ENCODE peak calls at places on chromosomes 11 and 22, in ten cellular contexts. Z is ovary, I is SK-N-SH, O is body of pancreas, H is thyroid gland, P is fibroblast of lung, R is dorsolateral prefrontal cortex, Y is right atrium auricular region, W is right lobe of liver, U is AG04450. F is an unnamed sample.

GRCh38 chr11:106961518-106961917 is 56.8 kb downstream of the GUCY1A2 start:
- DNase-seq in Y (no peak), Z (no peak), W (no peak), R (no peak), P (peak), I (no peak), H (no peak), O (no peak), U (peak), F (no peak)

GRCh38 chr11:43989162-43989961 is 46.9 kb downstream of the C11orf96 start:
- DNase-seq in P (no peak), Y (no peak), W (peak), R (no peak), Z (peak), O (peak), I (peak), H (peak), U (no peak), F (peak)

GRCh38 chr22:27792452-27793165 is 8.9 kb downstream of the MN1 start:
- DNase-seq in U (no peak), H (no peak), Z (no peak), O (no peak), P (no peak), I (no peak), Y (no peak), W (no peak), R (no peak), F (no peak)

GRCh38 chr11:61378713-61379313 is 13.6 kb upstream of the TMEM216 start:
- DNase-seq in P (peak), W (no peak), O (no peak), Y (peak), U (peak), I (no peak), R (no peak), Z (no peak), H (no peak), F (no peak)

GRCh38 chr22:35212020-35212419 is 45.3 kb upstream of the HMGXB4 start:
- DNase-seq in R (no peak), H (peak), O (peak), I (no peak), Y (no peak), U (peak), W (no peak), P (peak), Z (peak), F (no peak)

GRCh38 chr22:29712119-29712518 is 7.7 kb upstream of the CABP7 start:
- DNase-seq in I (no peak), R (no peak), O (no peak), P (no peak), W (no peak), U (no peak), Y (no peak), H (no peak), Z (no peak), F (no peak)

GRCh38 chr11:12167098-12167999 is 57.0 kb downstream of the MICAL2 start:
- DNase-seq in U (no peak), I (no peak), Y (no peak), Z (no peak), R (no peak), O (no peak), H (no peak), P (peak), W (no peak), F (no peak)

GRCh38 chr22:17916226-17916889 is 108.0 kb downstream of the MICAL3 start:
- DNase-seq in Z (no peak), R (no peak), U (no peak), Y (no peak), W (no peak), P (no peak), I (no peak), H (no peak), O (no peak), F (no peak)

GRCh38 chr11:46332568-46333128 is 14.6 kb upstream of the DGKZ start:
- DNase-seq in W (no peak), Z (no peak), H (no peak), O (no peak), P (no peak), I (peak), Y (no peak), U (no peak), R (no peak), F (no peak)

GRCh38 chr11:123580557-123581275 is 73.7 kb downstream of the SCN3B start:
- DNase-seq in O (peak), P (peak), U (no peak), W (peak), H (peak), I (peak), Y (no peak), R (peak), Z (peak), F (peak)

GRCh38 chr11:73372371-73372993 is 3.7 kb upstream of the RELT start:
- DNase-seq in H (no peak), Z (no peak), I (no peak), W (no peak), O (no peak), P (no peak), R (no peak), Y (no peak), U (no peak), F (no peak)

GRCh38 chr22:31901388-31902137 is 42.8 kb upstream of the YWHAH start:
- DNase-seq in Z (no peak), R (no peak), O (no peak), U (no peak), Y (no peak), P (no peak), I (no peak), H (no peak), W (no peak), F (no peak)

GRCh38 chr11:1734571-1735081 is 15.8 kb downstream of the IFITM10 start:
- DNase-seq in P (no peak), Y (no peak), U (no peak), W (peak), O (no peak), Z (no peak), H (no peak), I (no peak), R (no peak), F (no peak)

GRCh38 chr11:79076526-79077115 is 364.2 kb downstream of the TENM4 start:
- DNase-seq in W (peak), U (no peak), I (peak), Y (no peak), R (no peak), O (peak), H (peak), Z (no peak), P (no peak), F (peak)

GRCh38 chr11:1563697-1564534 is 8.2 kb downstream of the DUSP8 start:
- DNase-seq in U (no peak), H (no peak), P (no peak), Z (no peak), Y (no peak), I (no peak), R (no peak), W (no peak), O (no peak), F (no peak)

GRCh38 chr11:76770642-76771445 is 12.3 kb upstream of the TSKU start:
- DNase-seq in I (no peak), U (peak), H (peak), R (no peak), W (peak), P (peak), O (no peak), Y (peak), Z (peak), F (no peak)

GRCh38 chr11:6568191-6568918 is 35.1 kb downstream of the RRP8 start:
- DNase-seq in P (peak), W (peak), O (peak), Y (no peak), H (peak), U (peak), Z (peak), I (no peak), R (no peak), F (no peak)

GRCh38 chr22:29205598-29206371 is at the start of gene EMID1:
- DNase-seq in P (peak), Y (no peak), I (peak), U (no peak), Z (peak), H (peak), O (peak), R (no peak), W (no peak), F (peak)

GRCh38 chr11:130407978-130408377 is 20.4 kb downstream of the ADAMTS8 start:
- DNase-seq in H (no peak), R (no peak), Y (peak), P (peak), O (no peak), I (no peak), U (no peak), Z (no peak), W (no peak), F (no peak)

GRCh38 chr22:45994516-45995404 is 17.8 kb upstream of the WNT7B start:
- DNase-seq in I (peak), H (peak), Y (peak), R (peak), P (no peak), W (peak), Z (peak), O (peak), U (no peak), F (peak)

GRCh38 chr22:27554106-27554814 is 247.3 kb downstream of the MN1 start:
- DNase-seq in I (no peak), W (no peak), R (no peak), Y (no peak), H (no peak), P (peak), O (no peak), U (no peak), Z (peak), F (no peak)

GRCh38 chr22:37599161-37599560 is 9.5 kb upstream of the GGA1 start:
- DNase-seq in O (no peak), U (no peak), Z (no peak), W (no peak), R (no peak), Y (no peak), I (no peak), H (no peak), P (no peak), F (no peak)

GRCh38 chr11:131664811-131665210 is 294.4 kb downstream of the NTM start:
- DNase-seq in P (no peak), R (no peak), Y (no peak), H (no peak), O (no peak), U (no peak), W (no peak), Z (no peak), I (no peak), F (no peak)

GRCh38 chr11:19792510-19792909 is 79.9 kb downstream of the NAV2 start:
- DNase-seq in H (peak), P (no peak), O (no peak), U (no peak), W (no peak), Z (no peak), R (no peak), I (peak), Y (no peak), F (no peak)

GRCh38 chr11:129320485-129320884 is 55.2 kb upstream of the BARX2 start:
- DNase-seq in Y (no peak), W (no peak), I (no peak), O (no peak), H (no peak), R (no peak), P (peak), U (no peak), Z (no peak), F (no peak)

GRCh38 chr22:37746366-37747089 is 49.7 kb downstream of the TRIOBP start:
- DNase-seq in U (no peak), H (peak), Z (peak), P (no peak), W (no peak), Y (no peak), R (no peak), O (peak), I (peak), F (no peak)

GRCh38 chr11:44949160-44950035 is 1.3 kb downstream of the TP53I11 start:
- DNase-seq in U (no peak), R (no peak), W (no peak), O (peak), Z (peak), Y (no peak), P (peak), I (peak), H (peak), F (peak)

GRCh38 chr22:33519140-33519973 is 400.9 kb downstream of the LARGE1 start:
- DNase-seq in H (no peak), O (peak), Z (peak), P (peak), R (no peak), U (no peak), I (peak), Y (no peak), W (no peak), F (peak)

GRCh38 chr22:27329471-27329870 is 472.1 kb downstream of the MN1 start:
- DNase-seq in O (no peak), R (no peak), Z (no peak), Y (no peak), H (no peak), P (no peak), I (no peak), U (no peak), W (no peak), F (peak)

GRCh38 chr11:91686700-91687099 is 537.9 kb upstream of the FAT3 start:
- DNase-seq in U (no peak), Z (no peak), H (no peak), I (no peak), O (no peak), Y (no peak), P (no peak), R (no peak), W (no peak), F (no peak)

GRCh38 chr22:36010913-36011312 is 17.7 kb downstream of the RBFOX2 start:
- DNase-seq in O (no peak), H (no peak), U (peak), Y (no peak), P (peak), R (no peak), I (peak), Z (no peak), W (no peak), F (no peak)

GRCh38 chr11:68933605-68934320 is 30.1 kb downstream of the IGHMBP2 start:
- DNase-seq in H (no peak), O (no peak), Z (no peak), U (no peak), I (no peak), R (no peak), P (no peak), Y (no peak), W (no peak), F (no peak)

GRCh38 chr22:22020425-22020852 is 37.9 kb upstream of the TOP3B start:
- DNase-seq in Y (no peak), U (no peak), P (no peak), O (no peak), Z (no peak), I (no peak), W (no peak), R (no peak), H (no peak), F (no peak)
- H3K27ac ChIP-seq in Y (no peak), U (no peak), P (no peak), O (no peak), Z (no peak), I (no peak), W (no peak), R (no peak), H (no peak), F (no peak)

DNA sequence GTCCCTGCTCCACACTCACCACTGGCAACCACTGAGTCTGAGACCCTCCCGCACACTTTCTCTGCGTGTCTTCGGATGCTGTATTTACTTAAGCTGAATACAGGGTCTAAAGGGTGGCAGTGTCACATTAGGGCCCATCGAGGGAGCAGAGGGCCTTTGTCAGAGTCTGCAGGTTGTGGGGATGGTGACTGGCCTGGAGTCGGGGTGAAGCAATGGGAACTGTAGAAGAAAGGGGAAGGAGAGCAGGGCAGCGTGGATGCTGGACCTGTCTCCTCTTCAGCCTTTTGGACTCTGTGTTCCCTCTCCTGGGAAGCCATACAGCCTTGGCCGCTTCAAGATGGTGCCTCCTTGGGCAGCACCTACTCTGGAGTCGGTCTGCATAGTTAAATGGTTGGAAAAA is 61.1 kb downstream of the ZBTB16 start:
- DNase-seq in H (no peak), W (no peak), Z (no peak), Y (no peak), O (no peak), U (no peak), I (no peak), R (no peak), P (no peak), F (no peak)
- TF ChIP-seq CTCF in H (no peak), W (no peak), Z (no peak), Y (no peak), O (no peak), U (no peak), I (no peak), R (no peak), P (no peak), F (no peak)

GRCh38 chr11:120778692-120779490 is 245.0 kb upstream of the TBCEL start:
- DNase-seq in R (no peak), Y (peak), I (no peak), Z (no peak), U (no peak), H (no peak), O (no peak), P (no peak), W (no peak), F (no peak)
- H3K27ac ChIP-seq in R (no peak), Y (no peak), I (no peak), Z (no peak), U (no peak), H (no peak), O (no peak), P (no peak), W (no peak), F (no peak)

GRCh38 chr11:47552581-47553416 is at the start of gene CELF1:
- DNase-seq in U (peak), R (peak), I (peak), H (peak), Z (peak), O (peak), Y (peak), P (peak), W (peak), F (peak)

GRCh38 chr11:47551086-47551485 is 1.8 kb downstream of the CELF1 start:
- DNase-seq in I (peak), H (no peak), Y (no peak), O (no peak), U (no peak), Z (no peak), P (peak), W (no peak), R (no peak), F (no peak)

GRCh38 chr11:47550288-47551052 is 2.5 kb downstream of the CELF1 start:
- DNase-seq in I (no peak), R (no peak), Z (peak), U (no peak), H (no peak), P (no peak), O (no peak), W (no peak), Y (no peak), F (no peak)

GRCh38 chr11:47552086-47552580 is 799 bp downstream of the CELF1 start:
- DNase-seq in R (no peak), U (no peak), O (no peak), Y (no peak), H (peak), I (peak), Z (no peak), W (peak), P (peak), F (peak)

GRCh38 chr11:47553417-47553746 is 450 bp upstream of the CELF1 start:
- DNase-seq in Y (peak), I (no peak), H (no peak), P (no peak), W (no peak), O (no peak), R (no peak), Z (no peak), U (no peak), F (no peak)
- TF ChIP-seq CTCF in Y (no peak), I (no peak), H (peak), P (no peak), W (no peak), O (no peak), R (peak), Z (no peak), U (no peak), F (no peak)

GRCh38 chr11:116693206-116694016 is 79.4 kb downstream of the BUD13 start:
- DNase-seq in R (no peak), P (no peak), Z (no peak), Y (peak), H (no peak), I (peak), U (no peak), O (peak), W (peak), F (no peak)
- H3K27ac ChIP-seq in R (no peak), P (no peak), Z (no peak), Y (no peak), H (no peak), I (no peak), U (no peak), O (peak), W (no peak), F (no peak)

GRCh38 chr11:29008481-29008880 is 900.3 kb downstream of the METTL15 start:
- DNase-seq in O (no peak), I (no peak), H (no peak), R (no peak), P (no peak), U (no peak), W (no peak), Y (no peak), Z (no peak), F (no peak)
- TF ChIP-seq CTCF in O (no peak), I (no peak), H (no peak), R (no peak), P (no peak), U (no peak), W (no peak), Y (no peak), Z (no peak), F (no peak)

F was measured in WERI-Rb-1.